ENCODE peak calls at places on chromosomes 7 and 10, in ten cellular contexts. S is mammary epithelial cell, P is psoas muscle, R is endodermal cell, K is NCI-H2029, Y is progenitor cell of endocrine pancreas, I is hypothalamus, B is cardiac septum, M is non-pigmented ciliary epithelial cell, N is M059J. C is an unnamed sample.
A peak's percentile ranks its signal among the peaks of the same experiment; 100 is the strongest.

GRCh38 chr10:969473-970150 is 18.6 kb upstream of the GTPBP4 start:
- DNase-seq in S (no peak), P (no peak), R (no peak), K (no peak), Y (no peak), I (no peak), B (no peak), M (no peak), N (no peak), C (no peak)

GRCh38 chr7:123285076-123285700 is 85.4 kb upstream of the SLC13A1 start:
- DNase-seq in S (no peak), P (no peak), R (peak; percentile 87), K (no peak), Y (no peak), I (no peak), B (no peak), M (no peak), N (no peak), C (no peak)

GRCh38 chr7:30249986-30250774 is 34.2 kb upstream of the ZNRF2 start:
- DNase-seq in S (no peak), P (no peak), R (no peak), K (no peak), Y (no peak), I (no peak), B (no peak), M (no peak), N (no peak), C (no peak)

GRCh38 chr10:26334232-26334931 is 103.8 kb upstream of the APBB1IP start:
- DNase-seq in S (no peak), P (no peak), R (no peak), K (no peak), Y (no peak), I (no peak), B (no peak), M (no peak), N (no peak), C (no peak)

GRCh38 chr10:14389981-14390590 is 59.4 kb upstream of the FRMD4A start:
- DNase-seq in S (peak; percentile 26), P (no peak), R (no peak), K (no peak), Y (no peak), I (no peak), B (no peak), M (no peak), N (no peak), C (no peak)

GRCh38 chr10:18665815-18666558 is 6.8 kb downstream of the ARL5B start:
- DNase-seq in S (no peak), P (no peak), R (no peak), K (no peak), Y (no peak), I (no peak), B (no peak), M (no peak), N (no peak), C (no peak)

GRCh38 chr7:106190589-106191330 is 78.6 kb upstream of the SYPL1 start:
- DNase-seq in S (no peak), P (no peak), R (no peak), K (no peak), Y (no peak), I (no peak), B (no peak), M (no peak), N (peak; percentile 23), C (no peak)

GRCh38 chr7:150421831-150422230 is 28.6 kb upstream of the GIMAP8 start:
- DNase-seq in S (no peak), P (no peak), R (no peak), K (no peak), Y (no peak), I (no peak), B (no peak), M (no peak), N (no peak), C (no peak)

GRCh38 chr10:7070950-7071349 is 339.9 kb downstream of the SFMBT2 start:
- DNase-seq in S (no peak), P (no peak), R (no peak), K (no peak), Y (no peak), I (no peak), B (no peak), M (no peak), N (no peak), C (no peak)

GRCh38 chr10:75612904-75613684 is 181.7 kb downstream of the LRMDA start:
- DNase-seq in S (no peak), P (no peak), R (no peak), K (no peak), Y (no peak), I (no peak), B (no peak), M (no peak), N (peak; percentile 4), C (no peak)

GRCh38 chr10:44742169-44742732 is 168.9 kb upstream of the TMEM72 start:
- DNase-seq in S (no peak), P (no peak), R (no peak), K (no peak), Y (no peak), I (no peak), B (no peak), M (no peak), N (no peak), C (no peak)

GRCh38 chr7:46972205-46972604 is 609.7 kb downstream of the TNS3 start:
- DNase-seq in S (peak; percentile 67), P (no peak), R (no peak), K (no peak), Y (no peak), I (no peak), B (no peak), M (peak; percentile 64), N (peak; percentile 89), C (no peak)

GRCh38 chr7:157380416-157380815 is 43.6 kb downstream of the DNAJB6 start:
- DNase-seq in S (no peak), P (no peak), R (no peak), K (no peak), Y (no peak), I (no peak), B (no peak), M (no peak), N (no peak), C (no peak)

GRCh38 chr7:14504134-14504533 is 398.4 kb downstream of the DGKB start:
- DNase-seq in S (no peak), P (no peak), R (no peak), K (no peak), Y (no peak), I (no peak), B (no peak), M (no peak), N (no peak), C (no peak)

GRCh38 chr10:131742371-131743000 is 158.3 kb upstream of the PPP2R2D start:
- DNase-seq in S (no peak), P (no peak), R (peak; percentile 35), K (no peak), Y (no peak), I (no peak), B (peak; percentile 31), M (no peak), N (no peak), C (no peak)